ENCODE peak calls at places on chromosomes 16 and 17, in ten cellular contexts. One of them, this sample, is unnamed. For H3K9me3, the result is how much of the 10 kb centered on the place peaks cover.

GRCh38 chr16:57944961-57945739 is 25.8 kb downstream of the CNGB1 start:
- DNase-seq in lower lobe of right lung: no peak
- DNase-seq in HepG2: no peak
- DNase-seq in HCT116: no peak
- DNase-seq in fibroblast of lung: no peak
- DNase-seq in ovary: no peak
- DNase-seq in MM.1S: no peak
- DNase-seq in IMR-90: no peak
- DNase-seq in CD8-positive, alpha-beta T cell: no peak
- DNase-seq in K562: no peak
- DNase-seq in this sample: no peak

GRCh38 chr17:16287563-16288027 is 65.7 kb downstream of the CENPV start:
- DNase-seq in lower lobe of right lung: no peak
- DNase-seq in HepG2: peak
- DNase-seq in HCT116: no peak
- DNase-seq in fibroblast of lung: peak
- DNase-seq in ovary: no peak
- DNase-seq in MM.1S: no peak
- DNase-seq in IMR-90: peak
- DNase-seq in CD8-positive, alpha-beta T cell: no peak
- DNase-seq in K562: no peak
- DNase-seq in this sample: no peak

GRCh38 chr16:70601576-70602575 is 44.5 kb upstream of the IL34 start:
- DNase-seq in lower lobe of right lung: no peak
- DNase-seq in HepG2: no peak
- DNase-seq in HCT116: no peak
- DNase-seq in fibroblast of lung: peak
- DNase-seq in ovary: no peak
- DNase-seq in MM.1S: no peak
- DNase-seq in IMR-90: peak
- DNase-seq in CD8-positive, alpha-beta T cell: no peak
- DNase-seq in K562: no peak
- DNase-seq in this sample: no peak

GRCh38 chr16:57826706-57827625 is 24.7 kb upstream of the KIFC3 start:
- DNase-seq in lower lobe of right lung: no peak
- DNase-seq in HepG2: peak
- DNase-seq in HCT116: no peak
- DNase-seq in fibroblast of lung: peak
- DNase-seq in ovary: peak
- DNase-seq in MM.1S: no peak
- DNase-seq in IMR-90: no peak
- DNase-seq in CD8-positive, alpha-beta T cell: no peak
- DNase-seq in K562: no peak
- DNase-seq in this sample: no peak

GRCh38 chr16:31410082-31410481 is 16.9 kb downstream of the ITGAD start:
- DNase-seq in lower lobe of right lung: no peak
- DNase-seq in HepG2: no peak
- DNase-seq in HCT116: no peak
- DNase-seq in fibroblast of lung: no peak
- DNase-seq in ovary: no peak
- DNase-seq in MM.1S: no peak
- DNase-seq in IMR-90: no peak
- DNase-seq in CD8-positive, alpha-beta T cell: no peak
- DNase-seq in K562: no peak
- DNase-seq in this sample: no peak

GRCh38 chr16:81003610-81004460 is 2.9 kb downstream of the CMC2 start:
- DNase-seq in lower lobe of right lung: no peak
- DNase-seq in HepG2: no peak
- DNase-seq in HCT116: no peak
- DNase-seq in fibroblast of lung: peak
- DNase-seq in ovary: no peak
- DNase-seq in MM.1S: peak
- DNase-seq in IMR-90: peak
- DNase-seq in CD8-positive, alpha-beta T cell: no peak
- DNase-seq in K562: no peak
- DNase-seq in this sample: no peak

GRCh38 chr17:76612977-76613851 is 27.6 kb upstream of the ST6GALNAC2 start:
- DNase-seq in lower lobe of right lung: no peak
- DNase-seq in HepG2: peak
- DNase-seq in HCT116: peak
- DNase-seq in fibroblast of lung: no peak
- DNase-seq in ovary: no peak
- DNase-seq in MM.1S: no peak
- DNase-seq in IMR-90: no peak
- DNase-seq in CD8-positive, alpha-beta T cell: no peak
- DNase-seq in K562: peak
- DNase-seq in this sample: no peak

GRCh38 chr16:74654536-74654935 is 12.1 kb downstream of the RFWD3 start:
- DNase-seq in lower lobe of right lung: no peak
- DNase-seq in HepG2: no peak
- DNase-seq in HCT116: no peak
- DNase-seq in fibroblast of lung: no peak
- DNase-seq in ovary: no peak
- DNase-seq in MM.1S: no peak
- DNase-seq in IMR-90: no peak
- DNase-seq in CD8-positive, alpha-beta T cell: no peak
- DNase-seq in K562: no peak
- DNase-seq in this sample: no peak

GRCh38 chr17:67377727-67378443 is 804 bp downstream of the PITPNC1 start:
- DNase-seq in lower lobe of right lung: peak
- DNase-seq in HepG2: no peak
- DNase-seq in HCT116: no peak
- DNase-seq in fibroblast of lung: peak
- DNase-seq in ovary: peak
- DNase-seq in MM.1S: peak
- DNase-seq in IMR-90: peak
- DNase-seq in CD8-positive, alpha-beta T cell: no peak
- DNase-seq in K562: peak
- DNase-seq in this sample: peak

GRCh38 chr17:76036497-76037380 is 9.6 kb upstream of the EVPL start:
- DNase-seq in lower lobe of right lung: no peak
- DNase-seq in HepG2: no peak
- DNase-seq in HCT116: no peak
- DNase-seq in fibroblast of lung: no peak
- DNase-seq in ovary: no peak
- DNase-seq in MM.1S: no peak
- DNase-seq in IMR-90: peak
- DNase-seq in CD8-positive, alpha-beta T cell: no peak
- DNase-seq in K562: no peak
- DNase-seq in this sample: no peak

GRCh38 chr17:27430882-27431491 is 25.3 kb upstream of the KSR1 start:
- DNase-seq in lower lobe of right lung: no peak
- DNase-seq in HepG2: peak
- DNase-seq in HCT116: peak
- DNase-seq in fibroblast of lung: peak
- DNase-seq in ovary: no peak
- DNase-seq in MM.1S: no peak
- DNase-seq in IMR-90: peak
- DNase-seq in CD8-positive, alpha-beta T cell: no peak
- DNase-seq in K562: peak
- DNase-seq in this sample: peak

GRCh38 chr17:4704991-4705390 is 1.1 kb upstream of the PELP1 start:
- DNase-seq in lower lobe of right lung: no peak
- DNase-seq in HepG2: no peak
- DNase-seq in HCT116: no peak
- DNase-seq in fibroblast of lung: no peak
- DNase-seq in ovary: no peak
- DNase-seq in MM.1S: no peak
- DNase-seq in IMR-90: no peak
- DNase-seq in CD8-positive, alpha-beta T cell: no peak
- DNase-seq in K562: no peak
- DNase-seq in this sample: no peak

GRCh38 chr16:51636913-51637743 is 486.1 kb upstream of the SALL1 start:
- DNase-seq in lower lobe of right lung: no peak
- DNase-seq in HepG2: no peak
- DNase-seq in HCT116: no peak
- DNase-seq in fibroblast of lung: no peak
- DNase-seq in ovary: no peak
- DNase-seq in MM.1S: no peak
- DNase-seq in IMR-90: no peak
- DNase-seq in CD8-positive, alpha-beta T cell: no peak
- DNase-seq in K562: no peak
- DNase-seq in this sample: no peak

GRCh38 chr16:35651841-35652240 is 2192.4 kb downstream of the TP53TG3F start:
- DNase-seq in lower lobe of right lung: no peak
- DNase-seq in HepG2: no peak
- DNase-seq in HCT116: no peak
- DNase-seq in fibroblast of lung: no peak
- DNase-seq in ovary: no peak
- DNase-seq in MM.1S: no peak
- DNase-seq in IMR-90: no peak
- DNase-seq in CD8-positive, alpha-beta T cell: no peak
- DNase-seq in K562: no peak
- DNase-seq in this sample: no peak
- H3K9me3 ChIP-seq in lower lobe of right lung: under half
- H3K9me3 ChIP-seq in HepG2: half or more
- H3K9me3 ChIP-seq in HCT116: under half
- H3K9me3 ChIP-seq in fibroblast of lung: under half
- H3K9me3 ChIP-seq in ovary: under half
- H3K9me3 ChIP-seq in MM.1S: under half
- H3K9me3 ChIP-seq in IMR-90: under half
- H3K9me3 ChIP-seq in CD8-positive, alpha-beta T cell: under half
- H3K9me3 ChIP-seq in K562: under half
- H3K9me3 ChIP-seq in this sample: half or more

DNA sequence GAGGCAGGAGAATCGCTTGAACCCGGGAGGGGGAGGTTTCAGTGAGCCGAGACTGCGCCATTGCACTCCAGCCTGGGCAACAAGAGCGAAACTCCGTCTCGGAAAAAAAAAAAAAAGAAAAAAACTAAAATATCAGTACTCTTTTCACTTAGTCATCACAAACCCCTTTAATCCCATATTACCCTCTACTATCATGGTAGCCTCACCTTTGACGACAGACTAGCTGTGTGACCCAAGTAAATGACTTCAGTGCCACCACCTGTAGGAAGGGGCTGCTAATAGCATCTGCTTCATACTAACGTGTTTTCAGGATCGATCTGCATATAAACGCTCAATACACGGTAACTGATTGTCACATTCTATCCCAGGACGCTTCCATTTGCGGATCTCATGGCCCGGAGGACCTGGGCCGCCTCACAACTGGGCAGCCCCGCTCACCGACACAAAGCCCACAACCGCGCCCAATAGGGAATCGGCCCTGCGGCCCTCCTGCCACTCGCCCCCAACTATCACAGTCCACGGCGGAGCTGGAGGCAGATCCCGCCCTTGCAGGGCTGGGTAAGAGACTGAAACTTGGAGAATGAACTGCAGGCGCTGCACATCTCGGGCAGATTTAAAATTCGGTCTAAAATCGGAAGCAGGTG is 1.1 kb upstream of the ZNF263 start:
- DNase-seq in lower lobe of right lung: no peak
- DNase-seq in HepG2: peak
- DNase-seq in HCT116: no peak
- DNase-seq in fibroblast of lung: peak
- DNase-seq in ovary: no peak
- DNase-seq in MM.1S: no peak
- DNase-seq in IMR-90: peak
- DNase-seq in CD8-positive, alpha-beta T cell: no peak
- DNase-seq in K562: no peak
- DNase-seq in this sample: no peak
- TF ChIP-seq CTCF in lower lobe of right lung: no peak
- TF ChIP-seq CTCF in HepG2: no peak
- TF ChIP-seq CTCF in HCT116: no peak
- TF ChIP-seq CTCF in fibroblast of lung: no peak
- TF ChIP-seq CTCF in ovary: no peak
- TF ChIP-seq CTCF in MM.1S: no peak
- TF ChIP-seq CTCF in IMR-90: no peak
- TF ChIP-seq CTCF in CD8-positive, alpha-beta T cell: no peak
- TF ChIP-seq CTCF in K562: no peak
- TF ChIP-seq CTCF in this sample: no peak

GRCh38 chr16:2761886-2762583 is 9.6 kb downstream of the SRRM2 start:
- DNase-seq in lower lobe of right lung: peak
- DNase-seq in HepG2: no peak
- DNase-seq in HCT116: no peak
- DNase-seq in fibroblast of lung: no peak
- DNase-seq in ovary: no peak
- DNase-seq in MM.1S: no peak
- DNase-seq in IMR-90: no peak
- DNase-seq in CD8-positive, alpha-beta T cell: no peak
- DNase-seq in K562: no peak
- DNase-seq in this sample: no peak

GRCh38 chr16:2761472-2761871 is 9.0 kb downstream of the SRRM2 start:
- DNase-seq in lower lobe of right lung: peak
- DNase-seq in HepG2: no peak
- DNase-seq in HCT116: no peak
- DNase-seq in fibroblast of lung: no peak
- DNase-seq in ovary: no peak
- DNase-seq in MM.1S: no peak
- DNase-seq in IMR-90: no peak
- DNase-seq in CD8-positive, alpha-beta T cell: no peak
- DNase-seq in K562: no peak
- DNase-seq in this sample: no peak

GRCh38 chr16:2762711-2763110 is 10.3 kb downstream of the SRRM2 start:
- DNase-seq in lower lobe of right lung: peak
- DNase-seq in HepG2: no peak
- DNase-seq in HCT116: no peak
- DNase-seq in fibroblast of lung: no peak
- DNase-seq in ovary: no peak
- DNase-seq in MM.1S: no peak
- DNase-seq in IMR-90: no peak
- DNase-seq in CD8-positive, alpha-beta T cell: no peak
- DNase-seq in K562: no peak
- DNase-seq in this sample: peak

GRCh38 chr16:2764718-2765117 is 12.3 kb downstream of the SRRM2 start:
- DNase-seq in lower lobe of right lung: peak
- DNase-seq in HepG2: peak
- DNase-seq in HCT116: no peak
- DNase-seq in fibroblast of lung: no peak
- DNase-seq in ovary: no peak
- DNase-seq in MM.1S: no peak
- DNase-seq in IMR-90: no peak
- DNase-seq in CD8-positive, alpha-beta T cell: no peak
- DNase-seq in K562: no peak
- DNase-seq in this sample: no peak

DNA sequence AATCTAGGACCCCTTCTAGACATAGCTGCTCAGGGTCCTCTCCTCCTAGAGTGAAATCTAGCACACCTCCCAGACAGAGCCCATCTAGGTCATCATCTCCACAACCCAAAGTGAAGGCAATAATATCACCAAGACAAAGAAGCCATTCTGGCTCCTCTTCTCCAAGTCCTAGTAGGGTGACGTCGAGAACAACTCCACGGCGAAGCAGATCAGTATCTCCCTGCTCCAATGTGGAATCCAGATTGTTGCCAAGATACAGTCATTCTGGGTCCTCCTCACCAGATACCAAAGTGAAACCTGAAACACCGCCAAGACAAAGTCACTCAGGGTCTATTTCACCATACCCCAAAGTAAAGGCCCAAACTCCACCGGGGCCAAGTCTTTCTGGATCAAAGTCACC is 10.7 kb downstream of the SRRM2 start:
- DNase-seq in lower lobe of right lung: peak
- DNase-seq in HepG2: no peak
- DNase-seq in HCT116: no peak
- DNase-seq in fibroblast of lung: no peak
- DNase-seq in ovary: no peak
- DNase-seq in MM.1S: no peak
- DNase-seq in IMR-90: no peak
- DNase-seq in CD8-positive, alpha-beta T cell: no peak
- DNase-seq in K562: no peak
- DNase-seq in this sample: peak
- H3K9me3 ChIP-seq in lower lobe of right lung: under half
- H3K9me3 ChIP-seq in HepG2: under half
- H3K9me3 ChIP-seq in HCT116: under half
- H3K9me3 ChIP-seq in fibroblast of lung: under half
- H3K9me3 ChIP-seq in ovary: under half
- H3K9me3 ChIP-seq in MM.1S: under half
- H3K9me3 ChIP-seq in IMR-90: under half
- H3K9me3 ChIP-seq in CD8-positive, alpha-beta T cell: under half
- H3K9me3 ChIP-seq in K562: under half
- H3K9me3 ChIP-seq in this sample: under half

GRCh38 chr17:39196820-39197331 is 593 bp downstream of the CACNB1 start:
- DNase-seq in lower lobe of right lung: peak
- DNase-seq in HepG2: no peak
- DNase-seq in HCT116: no peak
- DNase-seq in fibroblast of lung: no peak
- DNase-seq in ovary: peak
- DNase-seq in MM.1S: peak
- DNase-seq in IMR-90: no peak
- DNase-seq in CD8-positive, alpha-beta T cell: no peak
- DNase-seq in K562: peak
- DNase-seq in this sample: peak
- TF ChIP-seq CTCF in lower lobe of right lung: no peak
- TF ChIP-seq CTCF in HepG2: no peak
- TF ChIP-seq CTCF in HCT116: no peak
- TF ChIP-seq CTCF in fibroblast of lung: no peak
- TF ChIP-seq CTCF in ovary: no peak
- TF ChIP-seq CTCF in MM.1S: no peak
- TF ChIP-seq CTCF in IMR-90: no peak
- TF ChIP-seq CTCF in CD8-positive, alpha-beta T cell: no peak
- TF ChIP-seq CTCF in K562: no peak
- TF ChIP-seq CTCF in this sample: no peak